ENCODE peak calls at places on chromosome 17, in six cellular contexts. One of them, this sample, is unnamed.

GRCh38 chr17:6752068-6752909 is 3.6 kb upstream of the XAF1 start:
- DNase-seq in NCI-H1930: no peak
- DNase-seq in SK-N-DZ: no peak
- DNase-seq in mesendoderm: peak
- DNase-seq in stimulated activated CD8-positive, alpha-beta memory T cell treated with anti-CD3 and anti-CD28 coated beads, Interleukin-12 subunit alpha, Interleukin-12 subunit beta, amount 100 ng/mL, for 4 hours: no peak
- DNase-seq in RPMI8226: no peak
- DNase-seq in this sample: no peak

GRCh38 chr17:42536048-42536371 is at the start of gene NAGLU:
- DNase-seq in mesendoderm: peak
- DNase-seq in NCI-H1930: peak
- DNase-seq in RPMI8226: peak
- DNase-seq in stimulated activated CD8-positive, alpha-beta memory T cell treated with anti-CD3 and anti-CD28 coated beads, Interleukin-12 subunit alpha, Interleukin-12 subunit beta, amount 100 ng/mL, for 4 hours: peak
- DNase-seq in SK-N-DZ: peak
- DNase-seq in this sample: peak

GRCh38 chr17:81921531-81921862 is 3.5 kb upstream of the SIRT7 start:
- DNase-seq in RPMI8226: no peak
- DNase-seq in SK-N-DZ: no peak
- DNase-seq in mesendoderm: no peak
- DNase-seq in NCI-H1930: no peak
- DNase-seq in stimulated activated CD8-positive, alpha-beta memory T cell treated with anti-CD3 and anti-CD28 coated beads, Interleukin-12 subunit alpha, Interleukin-12 subunit beta, amount 100 ng/mL, for 4 hours: no peak
- DNase-seq in this sample: no peak

GRCh38 chr17:48878920-48879898 is 13.4 kb upstream of the ATP5MC1 start:
- DNase-seq in mesendoderm: peak
- DNase-seq in stimulated activated CD8-positive, alpha-beta memory T cell treated with anti-CD3 and anti-CD28 coated beads, Interleukin-12 subunit alpha, Interleukin-12 subunit beta, amount 100 ng/mL, for 4 hours: peak
- DNase-seq in NCI-H1930: peak
- DNase-seq in RPMI8226: peak
- DNase-seq in SK-N-DZ: peak
- DNase-seq in this sample: peak

GRCh38 chr17:74343526-74344284 is 17.7 kb downstream of the KIF19 start:
- DNase-seq in stimulated activated CD8-positive, alpha-beta memory T cell treated with anti-CD3 and anti-CD28 coated beads, Interleukin-12 subunit alpha, Interleukin-12 subunit beta, amount 100 ng/mL, for 4 hours: no peak
- DNase-seq in RPMI8226: no peak
- DNase-seq in mesendoderm: no peak
- DNase-seq in NCI-H1930: no peak
- DNase-seq in SK-N-DZ: no peak
- DNase-seq in this sample: no peak

GRCh38 chr17:34703533-34703932 is 124.2 kb downstream of the TMEM132E start:
- DNase-seq in stimulated activated CD8-positive, alpha-beta memory T cell treated with anti-CD3 and anti-CD28 coated beads, Interleukin-12 subunit alpha, Interleukin-12 subunit beta, amount 100 ng/mL, for 4 hours: no peak
- DNase-seq in RPMI8226: peak
- DNase-seq in mesendoderm: peak
- DNase-seq in SK-N-DZ: no peak
- DNase-seq in NCI-H1930: no peak
- DNase-seq in this sample: no peak

GRCh38 chr17:62899349-62899748 is 66.7 kb upstream of the TANC2 start:
- DNase-seq in stimulated activated CD8-positive, alpha-beta memory T cell treated with anti-CD3 and anti-CD28 coated beads, Interleukin-12 subunit alpha, Interleukin-12 subunit beta, amount 100 ng/mL, for 4 hours: no peak
- DNase-seq in NCI-H1930: no peak
- DNase-seq in SK-N-DZ: no peak
- DNase-seq in mesendoderm: no peak
- DNase-seq in RPMI8226: no peak
- DNase-seq in this sample: no peak

GRCh38 chr17:79362996-79363305 is 247.9 kb downstream of the RBFOX3 start:
- DNase-seq in SK-N-DZ: no peak
- DNase-seq in stimulated activated CD8-positive, alpha-beta memory T cell treated with anti-CD3 and anti-CD28 coated beads, Interleukin-12 subunit alpha, Interleukin-12 subunit beta, amount 100 ng/mL, for 4 hours: no peak
- DNase-seq in NCI-H1930: no peak
- DNase-seq in mesendoderm: no peak
- DNase-seq in RPMI8226: no peak
- DNase-seq in this sample: no peak

GRCh38 chr17:17645961-17646360 is 35.3 kb upstream of the RAI1 start:
- DNase-seq in SK-N-DZ: no peak
- DNase-seq in NCI-H1930: no peak
- DNase-seq in stimulated activated CD8-positive, alpha-beta memory T cell treated with anti-CD3 and anti-CD28 coated beads, Interleukin-12 subunit alpha, Interleukin-12 subunit beta, amount 100 ng/mL, for 4 hours: no peak
- DNase-seq in RPMI8226: no peak
- DNase-seq in mesendoderm: no peak
- DNase-seq in this sample: no peak

GRCh38 chr17:57152916-57153528 is 68.0 kb downstream of the AKAP1 start:
- DNase-seq in stimulated activated CD8-positive, alpha-beta memory T cell treated with anti-CD3 and anti-CD28 coated beads, Interleukin-12 subunit alpha, Interleukin-12 subunit beta, amount 100 ng/mL, for 4 hours: no peak
- DNase-seq in RPMI8226: no peak
- DNase-seq in NCI-H1930: no peak
- DNase-seq in SK-N-DZ: no peak
- DNase-seq in mesendoderm: no peak
- DNase-seq in this sample: no peak

GRCh38 chr17:82805254-82805653 is 34.6 kb downstream of the ZNF750 start:
- DNase-seq in stimulated activated CD8-positive, alpha-beta memory T cell treated with anti-CD3 and anti-CD28 coated beads, Interleukin-12 subunit alpha, Interleukin-12 subunit beta, amount 100 ng/mL, for 4 hours: no peak
- DNase-seq in SK-N-DZ: no peak
- DNase-seq in NCI-H1930: no peak
- DNase-seq in RPMI8226: no peak
- DNase-seq in mesendoderm: no peak
- DNase-seq in this sample: no peak

GRCh38 chr17:29170682-29171081 is 9.5 kb downstream of the MYO18A start:
- DNase-seq in RPMI8226: no peak
- DNase-seq in mesendoderm: no peak
- DNase-seq in NCI-H1930: no peak
- DNase-seq in SK-N-DZ: no peak
- DNase-seq in stimulated activated CD8-positive, alpha-beta memory T cell treated with anti-CD3 and anti-CD28 coated beads, Interleukin-12 subunit alpha, Interleukin-12 subunit beta, amount 100 ng/mL, for 4 hours: no peak
- DNase-seq in this sample: no peak

GRCh38 chr17:60314423-60314822 is 77.5 kb downstream of the USP32 start:
- DNase-seq in stimulated activated CD8-positive, alpha-beta memory T cell treated with anti-CD3 and anti-CD28 coated beads, Interleukin-12 subunit alpha, Interleukin-12 subunit beta, amount 100 ng/mL, for 4 hours: no peak
- DNase-seq in mesendoderm: no peak
- DNase-seq in RPMI8226: no peak
- DNase-seq in SK-N-DZ: no peak
- DNase-seq in NCI-H1930: no peak
- DNase-seq in this sample: no peak

GRCh38 chr17:80261159-80261894 is 675 bp downstream of the RNF213 start:
- DNase-seq in stimulated activated CD8-positive, alpha-beta memory T cell treated with anti-CD3 and anti-CD28 coated beads, Interleukin-12 subunit alpha, Interleukin-12 subunit beta, amount 100 ng/mL, for 4 hours: peak
- DNase-seq in RPMI8226: peak
- DNase-seq in NCI-H1930: no peak
- DNase-seq in mesendoderm: peak
- DNase-seq in SK-N-DZ: peak
- DNase-seq in this sample: peak

GRCh38 chr17:73521376-73521775 is 122.9 kb downstream of the SDK2 start:
- DNase-seq in NCI-H1930: no peak
- DNase-seq in RPMI8226: no peak
- DNase-seq in mesendoderm: no peak
- DNase-seq in stimulated activated CD8-positive, alpha-beta memory T cell treated with anti-CD3 and anti-CD28 coated beads, Interleukin-12 subunit alpha, Interleukin-12 subunit beta, amount 100 ng/mL, for 4 hours: no peak
- DNase-seq in SK-N-DZ: no peak
- DNase-seq in this sample: no peak

GRCh38 chr17:20852541-20853370 is 190.1 kb downstream of the USP22 start:
- DNase-seq in SK-N-DZ: peak
- DNase-seq in mesendoderm: peak
- DNase-seq in RPMI8226: peak
- DNase-seq in stimulated activated CD8-positive, alpha-beta memory T cell treated with anti-CD3 and anti-CD28 coated beads, Interleukin-12 subunit alpha, Interleukin-12 subunit beta, amount 100 ng/mL, for 4 hours: no peak
- DNase-seq in NCI-H1930: peak
- DNase-seq in this sample: no peak